ENCODE peak calls at places on chromosomes 13 and 19, in five cellular contexts. A is thoracic aorta, M is cardiac muscle cell, Z is thyroid gland, Q is heart right ventricle. X is an unnamed sample.
A peak's percentile ranks its signal among the peaks of the same experiment; 100 is the strongest.

GRCh38 chr19:2888739-2889224 is 11.9 kb upstream of the ZNF57 start:
- DNase-seq in A (no peak), M (no peak), Z (peak; percentile 34), Q (peak; percentile 33), X (no peak)

GRCh38 chr13:95641291-95641811 is 3.2 kb downstream of the DZIP1 start:
- DNase-seq in A (no peak), M (peak; percentile 52), Z (peak; percentile 36), Q (peak; percentile 13), X (no peak)

GRCh38 chr19:3236272-3236671 is 11.8 kb downstream of the CELF5 start:
- DNase-seq in A (no peak), M (no peak), Z (no peak), Q (no peak), X (no peak)

GRCh38 chr13:24660023-24660806 is 20.0 kb upstream of the ATP12A start:
- DNase-seq in A (no peak), M (no peak), Z (no peak), Q (no peak), X (no peak)

GRCh38 chr19:14611051-14611450 is 28.2 kb downstream of the CLEC17A start:
- DNase-seq in A (no peak), M (no peak), Z (no peak), Q (no peak), X (no peak)

GRCh38 chr19:38319421-38320258 is at the start of gene KCNK6:
- DNase-seq in A (no peak), M (peak; percentile 34), Z (peak; percentile 25), Q (peak; percentile 58), X (no peak)

GRCh38 chr13:69124996-69125395 is 982.6 kb upstream of the ATXN8OS start:
- DNase-seq in A (no peak), M (no peak), Z (no peak), Q (no peak), X (no peak)

GRCh38 chr19:397321-397720 is 11.6 kb downstream of the C2CD4C start:
- DNase-seq in A (no peak), M (no peak), Z (peak; percentile 67), Q (no peak), X (no peak)

GRCh38 chr13:91406619-91407018 is 8.2 kb downstream of the GPC5 start:
- DNase-seq in A (no peak), M (peak; percentile 55), Z (no peak), Q (no peak), X (peak; percentile 69)

GRCh38 chr13:50589651-50590054 is 253.8 kb downstream of the DLEU7 start:
- DNase-seq in A (no peak), M (peak; percentile 79), Z (no peak), Q (no peak), X (no peak)

GRCh38 chr19:48359123-48359522 is 4.6 kb downstream of the TMEM143 start:
- DNase-seq in A (no peak), M (no peak), Z (no peak), Q (no peak), X (no peak)

GRCh38 chr13:23289917-23290357 is 109.2 kb downstream of the SGCG start:
- DNase-seq in A (no peak), M (peak; percentile 62), Z (no peak), Q (no peak), X (no peak)

GRCh38 chr13:52926971-52927370 is 78.5 kb upstream of the PCDH8 start:
- DNase-seq in A (no peak), M (no peak), Z (no peak), Q (no peak), X (no peak)
- H3K4me3 ChIP-seq in A (no peak overlapping the region), M (no peak overlapping the region), Z (no peak overlapping the region), Q (no peak overlapping the region), X (no peak overlapping the region)

GRCh38 chr19:6876790-6877189 is 10.6 kb upstream of the ADGRE1 start:
- DNase-seq in A (no peak), M (no peak), Z (no peak), Q (no peak), X (no peak)

GRCh38 chr19:6873708-6874431 is 13.5 kb upstream of the ADGRE1 start:
- DNase-seq in A (no peak), M (no peak), Z (no peak), Q (no peak), X (no peak)

GRCh38 chr19:6875218-6875617 is 12.2 kb upstream of the ADGRE1 start:
- DNase-seq in A (no peak), M (no peak), Z (no peak), Q (no peak), X (no peak)

DNA sequence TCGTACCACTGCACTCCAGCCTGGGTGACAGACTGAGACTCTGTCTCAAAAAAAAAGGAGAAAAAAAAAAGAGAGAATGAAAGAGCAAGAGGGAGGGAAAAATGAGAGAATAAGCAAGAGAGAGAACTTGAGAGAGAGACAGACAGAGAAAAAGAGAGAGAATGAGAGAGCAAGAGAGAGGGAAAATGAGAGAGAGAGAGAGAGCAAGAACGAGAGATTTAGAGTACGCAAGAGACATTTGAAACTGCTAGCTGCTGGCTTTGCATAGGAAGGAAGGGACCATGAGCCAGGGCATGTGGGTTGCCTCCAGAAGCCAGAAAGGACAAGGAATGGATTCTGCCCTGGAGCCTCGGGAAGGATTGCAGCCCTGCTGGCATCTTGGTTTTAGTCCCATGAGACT is 9.6 kb upstream of the ADGRE1 start:
- DNase-seq in A (no peak), M (no peak), Z (no peak), Q (no peak), X (no peak)
- H3K9me3 ChIP-seq in A (no peaks in the 10 kb centered on the region), M (no peaks in the 10 kb centered on the region), Z (no peaks in the 10 kb centered on the region), Q (no peaks in the 10 kb centered on the region), X (no peaks in the 10 kb centered on the region)

DNA sequence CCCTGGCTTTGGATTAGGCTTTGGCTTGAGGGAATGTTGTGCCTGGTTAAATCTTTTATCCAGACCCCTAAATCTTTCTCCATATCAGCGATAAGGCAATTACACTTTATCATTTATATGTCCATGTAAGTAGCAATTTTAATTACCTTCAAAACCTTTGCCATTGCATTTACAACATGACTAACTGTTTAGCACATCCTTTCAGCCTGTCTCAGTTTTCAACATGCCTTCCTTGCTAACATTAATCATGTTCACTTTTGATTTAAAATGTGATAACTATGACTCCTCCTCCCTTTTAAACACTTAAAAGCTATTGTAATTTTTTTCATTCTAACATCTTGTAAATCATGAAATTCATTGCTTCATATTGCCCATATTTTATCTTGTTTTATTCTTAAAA is 583.6 kb downstream of the SLITRK1 start:
- DNase-seq in A (no peak), M (no peak), Z (no peak), Q (no peak), X (no peak)
- H3K4me3 ChIP-seq in A (no peak overlapping the region), M (no peak overlapping the region), Z (no peak overlapping the region), Q (no peak overlapping the region), X (no peak overlapping the region)

DNA sequence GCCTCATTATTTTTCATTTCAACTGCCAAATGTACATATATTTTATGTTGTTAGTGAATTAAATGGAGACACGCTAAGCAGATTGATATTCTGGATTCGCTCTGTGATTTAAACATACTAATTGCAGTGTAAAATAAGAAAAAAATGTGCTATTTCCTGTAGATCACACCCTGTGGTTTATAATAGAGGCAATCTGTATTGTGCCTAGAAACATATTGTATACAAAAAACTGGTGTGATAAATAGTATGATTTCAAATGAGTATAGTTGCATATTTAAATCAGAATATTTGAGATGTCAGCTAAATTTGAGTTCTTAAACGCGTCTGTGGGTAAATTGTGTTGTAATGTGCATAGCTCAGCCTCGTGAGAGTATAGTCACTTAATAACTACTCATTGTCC is 643.9 kb downstream of the TBC1D4 start:
- DNase-seq in A (no peak), M (no peak), Z (no peak), Q (no peak), X (no peak)
- H3K9me3 ChIP-seq in A (no peaks in the 10 kb centered on the region), M (no peaks in the 10 kb centered on the region), Z (no peaks in the 10 kb centered on the region), Q (no peaks in the 10 kb centered on the region), X (no peaks in the 10 kb centered on the region)

DNA sequence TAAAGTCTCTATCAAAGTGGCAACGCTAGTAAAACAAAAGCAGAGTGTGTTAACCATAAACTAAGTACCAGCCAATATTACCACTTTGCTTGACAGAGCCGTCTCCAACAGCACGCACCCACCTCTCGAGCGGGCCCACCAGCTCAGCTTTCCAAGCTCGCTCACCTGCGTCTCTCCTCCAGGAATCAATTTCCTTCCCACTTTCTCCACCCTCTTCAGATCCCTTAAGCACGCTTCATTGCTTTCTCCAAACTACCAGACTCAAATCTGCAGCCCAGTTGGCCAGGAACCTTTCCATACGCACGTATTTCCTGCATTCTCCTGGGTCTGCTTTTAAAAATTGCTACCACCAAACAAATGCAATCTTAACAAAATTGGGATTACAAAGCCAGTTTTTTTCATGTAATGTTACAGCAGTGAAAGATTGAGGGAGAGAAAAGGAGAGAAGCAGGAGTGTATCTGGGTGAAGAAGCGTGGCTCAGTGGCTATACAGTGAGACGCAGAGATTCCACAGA is 1.5 kb downstream of the ENOX1 start:
- DNase-seq in A (no peak), M (peak; percentile 19), Z (no peak), Q (no peak), X (no peak)
- H3K4me3 ChIP-seq in A (peak overlapping the region; percentile 83), M (peak overlapping the region; percentile 65), Z (peak overlapping the region; percentile 45), Q (peak overlapping the region; percentile 73), X (peak overlapping the region; percentile 50)

GRCh38 chr19:11872624-11873023 is 15.0 kb upstream of the ZNF69 start:
- DNase-seq in A (no peak), M (no peak), Z (no peak), Q (no peak), X (no peak)
- H3K9me3 ChIP-seq in A (peaks cover 38% of the 10 kb centered on the region), M (no peaks in the 10 kb centered on the region), Z (no peaks in the 10 kb centered on the region), Q (peaks cover 15% of the 10 kb centered on the region), X (peaks cover 5% of the 10 kb centered on the region)

GRCh38 chr13:19961924-19962323 is 3.4 kb downstream of the ZMYM2 start:
- DNase-seq in A (no peak), M (no peak), Z (no peak), Q (no peak), X (no peak)

GRCh38 chr13:19959831-19960672 is 1.5 kb downstream of the ZMYM2 start:
- DNase-seq in A (peak; percentile 67), M (peak; percentile 93), Z (peak; percentile 86), Q (peak; percentile 78), X (peak; percentile 88)

GRCh38 chr13:19960673-19961015 is 2.1 kb downstream of the ZMYM2 start:
- DNase-seq in A (no peak), M (peak; percentile 7), Z (no peak), Q (no peak), X (no peak)

GRCh38 chr13:19962894-19963293 is 4.4 kb downstream of the ZMYM2 start:
- DNase-seq in A (no peak), M (no peak), Z (no peak), Q (no peak), X (no peak)

DNA sequence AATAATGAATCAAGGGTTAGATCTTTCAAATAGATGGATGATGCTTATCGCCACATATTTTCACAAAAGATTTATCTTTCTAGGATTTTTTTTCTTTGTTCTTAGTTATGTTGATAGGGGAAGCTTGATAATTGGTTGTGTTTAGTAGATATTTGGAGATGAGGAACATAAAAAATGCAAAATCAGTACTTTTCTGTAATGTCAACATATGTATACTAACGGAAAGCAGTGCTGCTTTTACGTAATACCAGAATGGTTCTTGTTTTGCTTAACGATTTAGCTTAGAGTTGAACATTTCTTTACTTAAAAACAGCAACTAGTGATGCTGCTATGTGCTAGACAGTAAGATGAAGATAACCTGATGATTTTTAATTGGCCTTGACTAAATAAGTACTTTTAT is 3.0 kb downstream of the ZMYM2 start:
- DNase-seq in A (no peak), M (no peak), Z (no peak), Q (no peak), X (no peak)
- H3K4me3 ChIP-seq in A (no peak overlapping the region), M (peak overlapping the region; percentile 13), Z (no peak overlapping the region), Q (no peak overlapping the region), X (no peak overlapping the region)

GRCh38 chr13:41049480-41049879 is 11.8 kb upstream of the WBP4 start:
- DNase-seq in A (no peak), M (no peak), Z (no peak), Q (no peak), X (no peak)
- H3K9me3 ChIP-seq in A (no peaks in the 10 kb centered on the region), M (no peaks in the 10 kb centered on the region), Z (no peaks in the 10 kb centered on the region), Q (no peaks in the 10 kb centered on the region), X (no peaks in the 10 kb centered on the region)